ENCODE peak calls at places on chromosomes 13 and 19, in five cellular contexts. X is cardiac fibroblast, U is stomach, Q is cardiac muscle cell, H is IMR-90. E is an unnamed sample.

GRCh38 chr13:101767096-101767495 is 314.6 kb downstream of the ITGBL1 start:
- DNase-seq in H (no peak), Q (no peak), X (no peak), U (no peak), E (no peak)

GRCh38 chr13:59475911-59476310 is 687.8 kb downstream of the DIAPH3 start:
- DNase-seq in U (no peak), Q (no peak), X (no peak), H (no peak), E (no peak)

GRCh38 chr19:37413243-37414084 is 42.6 kb downstream of the ZNF527 start:
- DNase-seq in H (no peak), Q (peak; percentile 2), U (no peak), X (no peak), E (no peak)

GRCh38 chr19:38284422-38284821 is 19.6 kb upstream of the C19orf33 start:
- DNase-seq in Q (no peak), X (no peak), H (no peak), U (no peak), E (no peak)

GRCh38 chr13:109881347-109881725 is 95.0 kb upstream of the IRS2 start:
- DNase-seq in X (no peak), H (no peak), Q (no peak), U (no peak), E (no peak)

GRCh38 chr13:29954082-29955043 is 103.9 kb upstream of the UBL3 start:
- DNase-seq in U (no peak), Q (no peak), X (no peak), H (no peak), E (no peak)

GRCh38 chr13:110542311-110542796 is 19.2 kb downstream of the RAB20 start:
- DNase-seq in X (no peak), U (no peak), Q (no peak), H (no peak), E (no peak)

GRCh38 chr13:95704510-95704909 is 27.6 kb downstream of the DNAJC3 start:
- DNase-seq in H (no peak), X (no peak), U (no peak), Q (peak; percentile 23), E (no peak)

GRCh38 chr19:2260341-2260751 is 4.1 kb upstream of the JSRP1 start:
- DNase-seq in X (no peak), Q (no peak), H (no peak), U (no peak), E (no peak)

GRCh38 chr13:44904982-44905381 is 84.3 kb downstream of the NUFIP1 start:
- DNase-seq in H (peak; percentile 97), Q (peak; percentile 97), U (peak; percentile 52), X (peak; percentile 98), E (no peak)

GRCh38 chr19:6551607-6552450 is 21.0 kb downstream of the TNFSF9 start:
- DNase-seq in H (no peak), Q (peak; percentile 17), X (no peak), U (no peak), E (no peak)

GRCh38 chr19:33438016-33438671 is 64.6 kb downstream of the CEBPG start:
- DNase-seq in U (no peak), H (peak; percentile 10), X (peak; percentile 34), Q (peak; percentile 39), E (no peak)

GRCh38 chr19:1446713-1447564 is 3.0 kb upstream of the APC2 start:
- DNase-seq in X (no peak), U (no peak), H (no peak), Q (no peak), E (no peak)

GRCh38 chr13:90686438-90686837 is 661.0 kb upstream of the MIR17HG start:
- DNase-seq in U (no peak), H (peak; percentile 65), X (peak; percentile 91), Q (peak; percentile 93), E (no peak)

GRCh38 chr19:30879225-30879624 is 470.0 kb downstream of the TSHZ3 start:
- DNase-seq in Q (no peak), X (no peak), H (no peak), U (no peak), E (no peak)

GRCh38 chr13:41079725-41080124 is 18.4 kb downstream of the WBP4 start:
- DNase-seq in X (no peak), H (no peak), U (no peak), Q (no peak), E (no peak)

GRCh38 chr13:80312012-80312704 is 28.8 kb downstream of the SPRY2 start:
- DNase-seq in X (no peak), Q (no peak), U (no peak), H (no peak), E (no peak)

GRCh38 chr19:20038358-20039202 is 725 bp downstream of the ZNF682 start:
- DNase-seq in Q (no peak), X (peak; percentile 3), H (peak; percentile 2), U (no peak), E (no peak)

GRCh38 chr19:43749152-43749551 is 5.6 kb downstream of the SMG9 start:
- DNase-seq in X (no peak), H (no peak), U (no peak), Q (no peak), E (no peak)

GRCh38 chr19:10637894-10638293 is 12.5 kb downstream of the SLC44A2 start:
- DNase-seq in H (no peak), Q (no peak), U (no peak), X (no peak), E (no peak)

GRCh38 chr13:21075303-21076264 is 14.2 kb upstream of the LATS2 start:
- DNase-seq in X (peak; percentile 41), U (peak; percentile 34), Q (peak; percentile 49), H (no peak), E (no peak)

GRCh38 chr13:97306646-97307045 is 84.5 kb downstream of the MBNL2 start:
- DNase-seq in Q (peak; percentile 45), U (no peak), X (peak; percentile 60), H (no peak), E (no peak)

GRCh38 chr13:50928609-50929274 is 19.2 kb downstream of the RNASEH2B start:
- DNase-seq in U (no peak), Q (peak; percentile 18), X (no peak), H (no peak), E (no peak)

GRCh38 chr19:3024509-3024869 is 4.6 kb downstream of the TLE2 start:
- DNase-seq in Q (no peak), U (no peak), H (no peak), X (no peak), E (no peak)

GRCh38 chr19:55585658-55586339 is 5.2 kb upstream of the ZNF579 start:
- DNase-seq in U (peak; percentile 76), Q (peak; percentile 93), H (peak; percentile 63), X (peak; percentile 90), E (peak; percentile 66)

DNA sequence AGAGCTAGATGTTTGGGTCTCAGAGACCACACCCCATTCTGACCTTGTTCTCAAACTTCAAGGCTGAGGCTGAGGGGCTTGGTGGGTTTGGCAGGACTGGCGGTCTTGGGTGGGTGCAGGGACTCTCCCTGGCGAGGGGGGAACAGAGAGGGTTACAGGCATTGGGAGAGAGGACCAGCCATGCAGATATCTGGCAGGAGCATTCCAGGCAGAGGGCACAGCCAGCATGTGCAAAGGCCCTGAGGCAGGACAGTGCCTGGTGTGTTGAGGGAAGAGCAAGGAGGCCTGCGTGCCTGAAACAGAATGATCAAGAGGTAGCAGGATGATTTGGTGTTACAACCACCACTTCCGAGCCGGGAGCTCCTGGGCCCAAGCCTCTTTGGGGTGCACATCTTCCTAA is 27.4 kb downstream of the NFILZ start:
- DNase-seq in Q (no peak), H (no peak), X (no peak), U (no peak), E (no peak)
- H3K4me3 ChIP-seq in Q (no peak overlapping the region), H (no peak overlapping the region), X (no peak overlapping the region), U (no peak overlapping the region), E (no peak overlapping the region)

GRCh38 chr19:14361824-14362223 is 19.4 kb upstream of the ADGRE5 start:
- DNase-seq in X (peak; percentile 65), U (no peak), H (no peak), Q (peak; percentile 63), E (no peak)
- TF ChIP-seq CTCF in X (no peak), U (no peak), H (no peak), Q (peak; percentile 17), E (no peak)

GRCh38 chr19:41325947-41326706 is 16.2 kb downstream of the CCDC97 start:
- DNase-seq in U (no peak), X (no peak), H (peak; percentile 80), Q (peak; percentile 57), E (no peak)

GRCh38 chr19:41327076-41327475 is 17.1 kb downstream of the CCDC97 start:
- DNase-seq in H (no peak), U (no peak), Q (no peak), X (no peak), E (no peak)

GRCh38 chr19:41324231-41324702 is 14.3 kb downstream of the CCDC97 start:
- DNase-seq in H (no peak), U (no peak), Q (no peak), X (no peak), E (no peak)

GRCh38 chr19:41324921-41325639 is 15.1 kb downstream of the CCDC97 start:
- DNase-seq in H (peak; percentile 90), X (peak; percentile 84), U (no peak), Q (peak; percentile 85), E (no peak)

DNA sequence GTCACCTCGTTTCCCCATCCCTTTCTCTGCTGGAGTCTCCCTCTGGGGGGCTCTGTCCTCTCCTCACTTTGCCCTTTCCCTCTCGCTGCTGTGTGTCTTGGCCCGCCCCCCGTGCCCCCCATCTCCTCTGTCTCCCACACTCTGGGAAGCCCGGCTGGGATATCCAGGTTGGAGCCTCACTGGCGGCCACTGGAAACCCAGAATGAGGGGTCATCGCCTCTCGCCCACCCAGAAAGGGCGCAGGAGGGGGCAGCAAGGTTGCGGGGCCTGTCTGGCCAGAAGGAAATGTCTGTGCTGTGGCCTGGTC is 15.6 kb downstream of the CCDC97 start:
- DNase-seq in Q (no peak), U (no peak), X (no peak), H (no peak), E (no peak)
- H3K4me3 ChIP-seq in Q (no peak overlapping the region), U (peak overlapping the region; percentile 42), X (peak overlapping the region; percentile 14), H (no peak overlapping the region), E (peak overlapping the region; percentile 44)

DNA sequence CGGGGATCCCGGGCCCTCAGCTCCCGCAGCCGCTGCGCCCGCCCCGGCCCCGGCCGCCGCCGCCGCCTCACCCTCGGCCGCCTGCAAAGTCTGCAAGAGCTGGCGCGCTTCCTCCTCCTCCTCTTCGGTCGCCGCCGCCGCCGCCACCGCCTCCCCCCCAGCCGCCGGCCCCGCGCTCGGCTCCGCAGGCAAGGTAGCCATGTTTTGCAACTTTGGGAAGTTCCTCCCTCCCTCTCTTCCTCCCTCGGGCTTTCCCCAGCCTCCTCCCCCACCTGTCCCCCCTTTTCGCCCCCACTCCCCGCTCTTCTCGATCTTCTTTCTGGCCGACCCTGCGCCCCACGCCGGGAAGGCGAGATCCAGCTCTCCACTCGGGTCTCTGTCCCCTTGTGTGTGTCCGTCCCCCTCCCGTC is 403 bp downstream of the SIX5 start:
- DNase-seq in U (peak; percentile 54), H (peak; percentile 41), Q (peak; percentile 64), X (peak; percentile 61), E (no peak)
- TF ChIP-seq CTCF in U (no peak), H (no peak), Q (no peak), X (no peak), E (no peak)

E was measured in breast epithelium.